ENCODE peak calls at places on chromosomes 5 and 9, in six cellular contexts. Z is endothelial cell of umbilical vein, A is AG10803, G is brain microvascular endothelial cell, O is cardiac fibroblast, I is upper lobe of right lung. V is an unnamed sample.

GRCh38 chr9:19748278-19749126 is 40.3 kb downstream of the SLC24A2 start:
- DNase-seq in Z (peak), A (no peak), G (peak), O (peak), I (no peak), V (peak)

GRCh38 chr5:149800563-149801103 is 70.5 kb downstream of the PPARGC1B start:
- DNase-seq in Z (no peak), A (no peak), G (no peak), O (no peak), I (no peak), V (peak)

GRCh38 chr5:60323596-60323995 is 376.4 kb downstream of the DEPDC1B start:
- DNase-seq in Z (no peak), A (no peak), G (no peak), O (no peak), I (no peak), V (no peak)

GRCh38 chr9:72883867-72884266 is 69.0 kb downstream of the ALDH1A1 start:
- DNase-seq in Z (no peak), A (no peak), G (no peak), O (no peak), I (no peak), V (no peak)

GRCh38 chr9:133031496-133031911 is 707 bp downstream of the GTF3C5 start:
- DNase-seq in Z (no peak), A (no peak), G (no peak), O (no peak), I (no peak), V (no peak)

GRCh38 chr5:142871056-142871879 is 101.1 kb downstream of the ARHGAP26 start:
- DNase-seq in Z (no peak), A (no peak), G (no peak), O (no peak), I (no peak), V (no peak)

GRCh38 chr9:2621678-2622360 is at the start of gene VLDLR:
- DNase-seq in Z (peak), A (peak), G (no peak), O (peak), I (no peak), V (no peak)

GRCh38 chr9:34454571-34455065 is 3.8 kb downstream of the FAM219A start:
- DNase-seq in Z (no peak), A (peak), G (peak), O (peak), I (no peak), V (peak)

GRCh38 chr5:58998539-58998938 is 415.7 kb downstream of the RAB3C start:
- DNase-seq in Z (no peak), A (no peak), G (no peak), O (no peak), I (no peak), V (no peak)

GRCh38 chr9:94061864-94062263 is 22.4 kb upstream of the PTPDC1 start:
- DNase-seq in Z (no peak), A (no peak), G (no peak), O (no peak), I (no peak), V (no peak)

GRCh38 chr5:83632874-83633273 is 87.8 kb downstream of the HAPLN1 start:
- DNase-seq in Z (peak), A (peak), G (peak), O (peak), I (no peak), V (peak)

GRCh38 chr9:116471093-116471906 is 215.8 kb upstream of the TRIM32 start:
- DNase-seq in Z (peak), A (peak), G (peak), O (peak), I (no peak), V (peak)

GRCh38 chr5:20367178-20367577 is 379.2 kb upstream of the CDH18 start:
- DNase-seq in Z (no peak), A (no peak), G (no peak), O (no peak), I (no peak), V (no peak)

GRCh38 chr9:16100596-16101091 is 547.8 kb downstream of the CCDC171 start:
- DNase-seq in Z (no peak), A (no peak), G (peak), O (peak), I (peak), V (peak)

GRCh38 chr5:102152906-102153787 is 142.9 kb downstream of the SLCO4C1 start:
- DNase-seq in Z (no peak), A (no peak), G (peak), O (peak), I (no peak), V (peak)

GRCh38 chr5:135245521-135246499 is 153.2 kb downstream of the MACROH2A1 start:
- DNase-seq in Z (peak), A (peak), G (peak), O (peak), I (peak), V (peak)

GRCh38 chr5:179801304-179802206 is 5.1 kb downstream of the MGAT4B start:
- DNase-seq in Z (peak), A (peak), G (peak), O (peak), I (peak), V (peak)
- TF ChIP-seq CTCF in Z (peak), A (peak), G (peak), O (peak), I (peak), V (peak)

DNA sequence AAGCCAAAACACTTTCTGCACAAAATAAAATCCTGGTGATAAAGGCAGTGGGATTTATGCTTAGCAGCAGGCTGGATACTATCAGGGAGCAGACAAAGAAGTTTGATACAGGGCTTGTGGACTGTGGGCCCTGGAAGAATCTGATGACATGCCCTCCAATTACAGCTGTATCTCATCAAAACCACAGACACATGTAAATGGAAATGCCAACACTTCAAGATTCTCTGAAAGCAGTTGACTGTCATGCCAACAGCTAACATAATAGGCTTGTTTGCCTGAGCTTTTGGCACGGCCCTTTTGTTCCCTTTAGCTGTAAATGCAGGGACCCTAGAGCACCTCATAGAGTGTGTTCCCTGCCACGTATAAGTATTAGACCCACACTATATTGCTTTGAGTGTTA is 114.4 kb downstream of the STK32A start:
- DNase-seq in Z (no peak), A (no peak), G (no peak), O (no peak), I (no peak), V (no peak)
- TF ChIP-seq CTCF in Z (no peak), A (no peak), G (no peak), O (no peak), I (no peak), V (no peak)

GRCh38 chr9:84955155-84955554 is 285.6 kb downstream of the NTRK2 start:
- DNase-seq in Z (no peak), A (no peak), G (no peak), O (no peak), I (no peak), V (no peak)

GRCh38 chr9:84950879-84951811 is 281.6 kb downstream of the NTRK2 start:
- DNase-seq in Z (no peak), A (no peak), G (no peak), O (no peak), I (no peak), V (no peak)

GRCh38 chr9:84953252-84953773 is 283.8 kb downstream of the NTRK2 start:
- DNase-seq in Z (no peak), A (no peak), G (no peak), O (no peak), I (no peak), V (no peak)

GRCh38 chr9:84955971-84956370 is 286.4 kb downstream of the NTRK2 start:
- DNase-seq in Z (no peak), A (no peak), G (peak), O (no peak), I (no peak), V (no peak)

GRCh38 chr9:84953797-84954695 is 284.5 kb downstream of the NTRK2 start:
- DNase-seq in Z (peak), A (peak), G (peak), O (peak), I (peak), V (peak)
- TF ChIP-seq CTCF in Z (peak), A (peak), G (peak), O (peak), I (peak), V (peak)

GRCh38 chr5:54959673-54960418 is 25.5 kb downstream of the ESM1 start:
- DNase-seq in Z (peak), A (no peak), G (peak), O (peak), I (no peak), V (peak)
- TF ChIP-seq CTCF in Z (peak), A (peak), G (peak), O (peak), I (peak), V (peak)

DNA sequence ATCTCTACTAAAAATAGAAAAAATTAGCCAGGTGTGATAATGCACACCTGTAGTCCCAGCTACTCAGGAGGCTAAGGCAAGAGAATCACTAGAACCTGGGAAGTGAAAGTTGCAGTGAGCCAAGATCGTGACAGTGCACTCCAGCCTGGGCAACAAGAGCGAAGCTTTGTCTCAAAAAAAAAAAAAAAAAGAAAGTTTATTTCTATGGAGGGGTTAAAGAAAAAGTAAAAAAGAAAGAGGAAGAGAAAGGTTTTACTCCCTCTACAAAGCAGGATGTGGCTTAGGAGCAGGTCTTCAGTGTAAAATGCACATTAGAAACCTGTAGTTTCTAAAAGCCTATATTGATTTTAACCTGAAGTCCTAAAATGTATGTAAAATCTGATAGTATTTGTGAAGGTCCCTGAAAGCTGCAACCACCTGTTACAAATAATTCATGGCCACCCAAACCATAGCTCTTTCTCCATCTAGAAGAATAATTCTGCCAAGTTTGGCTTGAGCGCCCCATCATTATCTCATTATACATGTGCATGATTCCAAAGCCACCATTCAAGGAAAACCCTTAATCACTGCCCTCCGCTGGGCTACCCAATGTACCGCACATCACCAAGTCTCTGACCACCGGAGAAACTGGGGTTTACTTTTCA is 3.4 kb downstream of the FNBP1 start:
- DNase-seq in Z (no peak), A (no peak), G (no peak), O (no peak), I (no peak), V (peak)
- TF ChIP-seq CTCF in Z (no peak), A (no peak), G (peak), O (no peak), I (no peak), V (peak)

GRCh38 chr9:135281151-135281550 is 193.7 kb downstream of the OLFM1 start:
- DNase-seq in Z (no peak), A (no peak), G (no peak), O (no peak), I (no peak), V (no peak)
- TF ChIP-seq CTCF in Z (no peak), A (no peak), G (no peak), O (no peak), I (no peak), V (no peak)